ENCODE peak calls at places on chromosomes 2 and 18, in four cellular contexts. J, U, Z and O are unnamed samples.

GRCh38 chr2:51624995-51625394 is 593.1 kb upstream of the NRXN1 start:
- DNase-seq in U (no peak), J (no peak), Z (no peak), O (no peak)

GRCh38 chr2:50343157-50343821 is 688.6 kb downstream of the NRXN1 start:
- DNase-seq in Z (no peak), J (no peak), U (no peak), O (no peak)

GRCh38 chr18:56124186-56124585 is 514.2 kb downstream of the TXNL1 start:
- DNase-seq in Z (no peak), U (no peak), J (no peak), O (no peak)

GRCh38 chr2:10771786-10772185 is 40.8 kb downstream of the PDIA6 start:
- DNase-seq in Z (no peak), U (peak; percentile 36), J (no peak), O (no peak)

GRCh38 chr2:95389256-95390119 is 13.0 kb upstream of the FAHD2A start:
- DNase-seq in U (peak; percentile 87), J (no peak), Z (peak; percentile 44), O (no peak)

GRCh38 chr18:75238786-75239185 is 28.2 kb downstream of the TSHZ1 start:
- DNase-seq in U (no peak), Z (no peak), J (no peak), O (no peak)

GRCh38 chr2:168119519-168120141 is 127.8 kb downstream of the STK39 start:
- DNase-seq in U (no peak), J (no peak), Z (no peak), O (no peak)

GRCh38 chr2:63662028-63662804 is 73.5 kb downstream of the MDH1 start:
- DNase-seq in U (no peak), J (no peak), Z (no peak), O (no peak)

GRCh38 chr2:28981016-28981441 is at the start of gene TOGARAM2:
- DNase-seq in Z (peak; percentile 41), U (no peak), J (no peak), O (no peak)

GRCh38 chr2:96730212-96730611 is 9.7 kb downstream of the LMAN2L start:
- DNase-seq in J (no peak), Z (no peak), U (no peak), O (no peak)

GRCh38 chr2:241858206-241859016 is at the start of gene PDCD1:
- DNase-seq in U (peak; percentile 74), Z (no peak), J (no peak), O (peak; percentile 53)

GRCh38 chr2:33086400-33087015 is 139.8 kb downstream of the LTBP1 start:
- DNase-seq in Z (no peak), J (no peak), U (no peak), O (peak; percentile 24)

GRCh38 chr2:111667542-111668273 is 216.3 kb downstream of the ANAPC1 start:
- DNase-seq in Z (peak; percentile 48), U (no peak), J (peak; percentile 39), O (no peak)

GRCh38 chr2:239666053-239666854 is 265.4 kb upstream of the HDAC4 start:
- DNase-seq in J (no peak), U (no peak), Z (no peak), O (no peak)

GRCh38 chr2:238636269-238637073 is 209.7 kb downstream of the ASB1 start:
- DNase-seq in Z (no peak), J (no peak), U (no peak), O (no peak)

GRCh38 chr18:73462092-73462491 is 594.3 kb upstream of the NETO1 start:
- DNase-seq in J (no peak), U (no peak), Z (no peak), O (peak; percentile 25)

GRCh38 chr2:57906152-57906732 is 140.4 kb upstream of the VRK2 start:
- DNase-seq in Z (no peak), U (no peak), J (no peak), O (no peak)

GRCh38 chr2:68569604-68570003 is 73.8 kb upstream of the PROKR1 start:
- DNase-seq in Z (no peak), U (no peak), J (no peak), O (no peak)

DNA sequence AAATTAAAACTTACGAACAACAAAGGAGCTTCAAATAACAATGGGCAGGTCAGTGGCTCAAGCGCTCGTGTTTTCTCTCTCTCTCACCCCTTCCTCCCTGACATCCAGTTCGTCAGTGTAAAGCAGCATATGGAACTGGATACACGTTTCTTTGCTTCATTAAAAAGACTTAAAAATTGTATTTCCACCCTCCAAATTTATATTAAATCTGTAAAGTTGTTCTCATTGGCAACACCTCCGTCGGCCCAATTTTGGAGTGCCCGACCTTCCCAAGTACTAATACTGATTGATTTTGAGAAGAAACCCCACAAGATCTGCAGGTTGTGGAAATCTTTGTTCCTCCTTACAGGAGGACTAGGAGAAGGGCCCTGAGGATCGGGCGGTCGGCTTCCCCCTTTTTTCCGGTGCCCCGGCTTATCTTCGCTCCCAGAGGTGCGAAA is 2.2 kb downstream of the TBR1 start:
- DNase-seq in Z (no peak), U (no peak), J (no peak), O (no peak)
- H3K4me3 ChIP-seq in Z (no peak overlapping the region), U (no peak overlapping the region), J (no peak overlapping the region), O (no peak overlapping the region)

GRCh38 chr2:130898553-130898952 is 61.8 kb downstream of the ARHGEF4 start:
- DNase-seq in Z (no peak), J (no peak), U (no peak), O (no peak)
- H3K4me1 ChIP-seq in Z (no peaks in the 10 kb centered on the region), J (no peaks in the 10 kb centered on the region), U (no peaks in the 10 kb centered on the region), O (no peaks in the 10 kb centered on the region)

GRCh38 chr2:207135340-207135739 is 30.4 kb downstream of the KLF7 start:
- DNase-seq in J (no peak), U (no peak), Z (no peak), O (no peak)
- H3K27ac ChIP-seq in J (peak overlapping the region; percentile 84), U (peak overlapping the region; percentile 46), Z (peak overlapping the region; percentile 96), O (no peak overlapping the region)

GRCh38 chr2:235968616-235969324 is 199.4 kb downstream of the GBX2 start:
- DNase-seq in U (no peak), Z (no peak), J (no peak), O (no peak)
- H3K4me3 ChIP-seq in U (no peak overlapping the region), Z (no peak overlapping the region), J (no peak overlapping the region), O (no peak overlapping the region)

GRCh38 chr18:13025233-13025632 is 34.1 kb downstream of the CEP192 start:
- DNase-seq in Z (no peak), J (no peak), U (no peak), O (no peak)
- H3K4me1 ChIP-seq in Z (peaks cover 14% of the 10 kb centered on the region), J (no peaks in the 10 kb centered on the region), U (no peaks in the 10 kb centered on the region), O (no peaks in the 10 kb centered on the region)

DNA sequence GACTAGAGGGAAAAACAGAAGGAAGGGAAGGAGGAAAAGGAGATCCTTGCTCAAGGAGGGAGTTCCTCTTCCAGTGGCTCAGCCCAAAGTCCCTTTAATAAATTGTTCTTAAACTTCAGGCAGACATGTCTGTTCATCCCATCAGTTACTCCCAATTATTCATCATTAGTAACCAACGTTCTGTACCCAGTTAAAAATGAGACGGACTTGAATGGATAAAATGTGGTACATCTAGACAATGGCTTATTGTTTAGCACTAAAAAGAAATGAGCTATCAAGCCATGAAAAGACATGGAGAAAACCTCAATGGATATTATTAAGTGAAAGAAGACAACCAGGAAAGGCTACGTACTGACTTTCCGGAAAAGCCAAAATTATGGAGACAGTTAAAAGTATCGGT is 50.8 kb upstream of the ACSL3 start:
- DNase-seq in U (no peak), Z (no peak), J (no peak), O (no peak)
- H3K27ac ChIP-seq in U (no peak overlapping the region), Z (no peak overlapping the region), J (no peak overlapping the region), O (no peak overlapping the region)

DNA sequence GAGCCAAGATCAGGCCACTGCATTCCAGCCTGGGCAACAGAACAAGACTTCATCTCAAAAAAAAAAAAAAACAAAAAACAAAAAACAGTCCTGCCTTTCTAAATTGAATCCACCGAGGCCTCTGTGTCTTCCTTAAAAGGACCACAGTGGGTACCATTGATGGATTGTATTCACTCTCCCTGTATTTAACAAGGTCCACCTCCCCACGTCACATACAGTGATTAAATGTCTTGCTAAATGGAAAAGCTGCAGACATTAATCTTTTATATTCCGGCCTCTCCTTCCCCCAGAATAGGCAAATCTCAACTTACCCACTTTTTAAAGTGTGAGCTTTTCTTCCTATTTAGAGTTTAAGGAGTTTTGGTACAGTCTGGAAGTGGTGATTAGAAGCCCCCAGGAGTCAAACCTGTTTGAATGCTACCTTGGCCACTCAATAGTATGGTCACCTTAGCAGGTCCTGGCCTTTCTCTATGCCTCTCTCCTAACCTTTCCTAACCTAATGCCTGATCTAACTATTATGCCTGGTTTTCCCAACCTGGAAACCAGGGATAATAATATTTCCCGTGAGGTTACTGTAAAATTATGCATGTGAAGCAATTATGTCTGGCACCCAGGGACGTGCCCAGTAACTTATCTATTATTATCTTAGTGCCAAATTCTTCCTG is 3.3 kb downstream of the NFE2L2 start:
- DNase-seq in U (no peak), Z (no peak), J (no peak), O (no peak)
- H3K4me3 ChIP-seq in U (peak overlapping the region; percentile 94), Z (peak overlapping the region; percentile 9), J (peak overlapping the region; percentile 99), O (peak overlapping the region; percentile 82)